ENCODE peak calls at places on chromosomes 12 and 14, in nine cellular contexts. M, D, J, Z, U, B, O, A and S are unnamed samples.

GRCh38 chr12:72234871-72235270 is 37.3 kb upstream of the TRHDE start:
- DNase-seq in M (no peak), D (no peak), J (no peak), Z (no peak), U (no peak), B (peak; percentile 37), O (no peak), A (no peak), S (no peak)

GRCh38 chr14:106586098-106586704 is 1059.8 kb downstream of the TMEM121 start:
- DNase-seq in M (no peak), D (no peak), J (no peak), Z (no peak), U (no peak), B (no peak), O (peak; percentile 83), A (no peak), S (peak; percentile 91)

GRCh38 chr12:19323768-19324167 is 115.5 kb upstream of the AEBP2 start:
- DNase-seq in M (no peak), D (no peak), J (no peak), Z (no peak), U (no peak), B (peak; percentile 80), O (no peak), A (no peak), S (no peak)

GRCh38 chr12:57342207-57342691 is 88.6 kb downstream of the R3HDM2 start:
- DNase-seq in M (peak; percentile 68), D (no peak), J (peak; percentile 63), Z (no peak), U (no peak), B (peak; percentile 54), O (no peak), A (peak; percentile 5), S (no peak)

GRCh38 chr14:56211124-56211523 is 92.9 kb downstream of the PELI2 start:
- DNase-seq in M (no peak), D (no peak), J (peak; percentile 49), Z (no peak), U (no peak), B (no peak), O (no peak), A (no peak), S (no peak)

GRCh38 chr14:50085570-50086315 is 30.6 kb downstream of the VCPKMT start:
- DNase-seq in M (no peak), D (no peak), J (peak; percentile 76), Z (no peak), U (no peak), B (peak; percentile 77), O (peak; percentile 63), A (no peak), S (no peak)

GRCh38 chr14:24392327-24393098 is 6.3 kb upstream of the NYNRIN start:
- DNase-seq in M (no peak), D (no peak), J (no peak), Z (no peak), U (peak; percentile 62), B (peak; percentile 67), O (no peak), A (peak; percentile 70), S (no peak)

GRCh38 chr14:80084196-80084595 is 127.1 kb downstream of the DIO2 start:
- DNase-seq in M (no peak), D (no peak), J (no peak), Z (no peak), U (no peak), B (no peak), O (no peak), A (no peak), S (no peak)

GRCh38 chr14:58862421-58862820 is 224.7 kb downstream of the DACT1 start:
- DNase-seq in M (no peak), D (no peak), J (no peak), Z (no peak), U (no peak), B (no peak), O (no peak), A (no peak), S (no peak)

GRCh38 chr14:77376380-77376770 is 519 bp downstream of the TMED8 start:
- DNase-seq in M (peak; percentile 32), D (no peak), J (peak; percentile 25), Z (peak; percentile 58), U (no peak), B (no peak), O (peak; percentile 35), A (peak; percentile 17), S (peak; percentile 88)

GRCh38 chr12:58923781-58924180 is 3.5 kb upstream of the LRIG3 start:
- DNase-seq in M (no peak), D (no peak), J (no peak), Z (no peak), U (no peak), B (no peak), O (no peak), A (no peak), S (no peak)

GRCh38 chr12:58927112-58927511 is 6.8 kb upstream of the LRIG3 start:
- DNase-seq in M (no peak), D (no peak), J (no peak), Z (no peak), U (no peak), B (no peak), O (no peak), A (no peak), S (no peak)

GRCh38 chr12:58925733-58926113 is 5.4 kb upstream of the LRIG3 start:
- DNase-seq in M (no peak), D (no peak), J (no peak), Z (no peak), U (no peak), B (no peak), O (no peak), A (no peak), S (no peak)

GRCh38 chr12:58924652-58925051 is 4.3 kb upstream of the LRIG3 start:
- DNase-seq in M (no peak), D (no peak), J (no peak), Z (no peak), U (no peak), B (no peak), O (no peak), A (peak; percentile 29), S (no peak)

GRCh38 chr12:58925111-58925732 is 4.9 kb upstream of the LRIG3 start:
- DNase-seq in M (no peak), D (no peak), J (peak; percentile 10), Z (no peak), U (no peak), B (peak; percentile 32), O (no peak), A (peak; percentile 92), S (no peak)
- H3K27ac ChIP-seq in M (no peak overlapping the region), D (no peak overlapping the region), J (no peak overlapping the region), Z (no peak overlapping the region), U (no peak overlapping the region), B (no peak overlapping the region), O (peak overlapping the region; percentile 47), A (peak overlapping the region; percentile 55), S (peak overlapping the region; percentile 51)

GRCh38 chr12:7092986-7093460 is 778 bp upstream of the C1R start:
- DNase-seq in M (no peak), D (no peak), J (no peak), Z (no peak), U (no peak), B (no peak), O (no peak), A (no peak), S (no peak)

GRCh38 chr12:7091171-7091570 is 1.1 kb downstream of the C1R start:
- DNase-seq in M (no peak), D (no peak), J (no peak), Z (no peak), U (no peak), B (no peak), O (no peak), A (no peak), S (no peak)

GRCh38 chr12:7093486-7093885 is 1.2 kb upstream of the C1R start:
- DNase-seq in M (no peak), D (no peak), J (no peak), Z (no peak), U (no peak), B (no peak), O (no peak), A (no peak), S (no peak)

GRCh38 chr12:7091660-7092228 is 501 bp downstream of the C1R start:
- DNase-seq in M (no peak), D (no peak), J (peak; percentile 62), Z (no peak), U (no peak), B (no peak), O (no peak), A (no peak), S (no peak)

GRCh38 chr12:7092229-7092985 is at the start of gene C1R:
- DNase-seq in M (peak; percentile 68), D (no peak), J (peak; percentile 89), Z (peak; percentile 74), U (no peak), B (peak; percentile 92), O (peak; percentile 68), A (peak; percentile 67), S (peak; percentile 86)
- TF ChIP-seq POLR2A in M (no peak), D (peak; percentile 41), J (peak; percentile 37), Z (no peak), U (no peak), B (no peak), O (peak; percentile 12), A (no peak), S (no peak)

GRCh38 chr14:22448905-22449611 is 140.0 kb downstream of the DAD1 start:
- DNase-seq in M (peak; percentile 45), D (no peak), J (peak; percentile 19), Z (no peak), U (no peak), B (peak; percentile 26), O (no peak), A (no peak), S (no peak)
- H3K27ac ChIP-seq in M (peak overlapping the region; percentile 28), D (peak overlapping the region; percentile 1), J (no peak overlapping the region), Z (no peak overlapping the region), U (no peak overlapping the region), B (no peak overlapping the region), O (no peak overlapping the region), A (no peak overlapping the region), S (peak overlapping the region; percentile 69)

GRCh38 chr12:6386038-6386437 is 2.1 kb downstream of the LTBR start:
- DNase-seq in M (no peak), D (no peak), J (no peak), Z (no peak), U (no peak), B (no peak), O (no peak), A (no peak), S (no peak)

GRCh38 chr12:6384499-6385436 is 806 bp downstream of the LTBR start:
- DNase-seq in M (no peak), D (no peak), J (no peak), Z (no peak), U (no peak), B (no peak), O (no peak), A (no peak), S (no peak)

GRCh38 chr12:6386522-6386921 is 2.6 kb downstream of the LTBR start:
- DNase-seq in M (no peak), D (no peak), J (no peak), Z (no peak), U (no peak), B (no peak), O (no peak), A (no peak), S (no peak)

GRCh38 chr12:6382371-6382770 is 1.6 kb upstream of the LTBR start:
- DNase-seq in M (no peak), D (no peak), J (no peak), Z (no peak), U (no peak), B (no peak), O (no peak), A (no peak), S (no peak)

GRCh38 chr12:6383572-6384498 is at the start of gene LTBR:
- DNase-seq in M (peak; percentile 99), D (peak; percentile 62), J (peak; percentile 98), Z (peak; percentile 98), U (no peak), B (peak; percentile 90), O (peak; percentile 55), A (peak; percentile 89), S (peak; percentile 97)
- TF ChIP-seq POLR2A in M (no peak), D (peak; percentile 81), J (peak; percentile 68), Z (no peak), U (no peak), B (peak; percentile 79), O (peak; percentile 82), A (peak; percentile 87), S (no peak)